ENCODE peak calls at places on chromosome 10, in four cellular contexts. One of them, this sample, is unnamed.

GRCh38 chr10:86402283-86402931 is 35.8 kb upstream of the GRID1 start:
- DNase-seq in IMR-90: peak; percentile 15
- DNase-seq in H1: no peak
- DNase-seq in mesendoderm: no peak
- DNase-seq in this sample: no peak

GRCh38 chr10:76055963-76056362 is 624.5 kb downstream of the LRMDA start:
- DNase-seq in H1: no peak
- DNase-seq in IMR-90: no peak
- DNase-seq in mesendoderm: no peak
- DNase-seq in this sample: no peak

GRCh38 chr10:22807238-22807637 is 92.9 kb upstream of the PIP4K2A start:
- DNase-seq in IMR-90: no peak
- DNase-seq in mesendoderm: no peak
- DNase-seq in H1: no peak
- DNase-seq in this sample: no peak

GRCh38 chr10:3757638-3758490 is 27.1 kb downstream of the KLF6 start:
- DNase-seq in H1: no peak
- DNase-seq in mesendoderm: no peak
- DNase-seq in IMR-90: no peak
- DNase-seq in this sample: no peak

GRCh38 chr10:119892188-119893065 is at the start of gene SEC23IP:
- DNase-seq in H1: peak; percentile 92
- DNase-seq in IMR-90: peak; percentile 97
- DNase-seq in mesendoderm: peak; percentile 98
- DNase-seq in this sample: peak; percentile 83

GRCh38 chr10:131726967-131727366 is 173.8 kb upstream of the PPP2R2D start:
- DNase-seq in IMR-90: no peak
- DNase-seq in mesendoderm: no peak
- DNase-seq in H1: no peak
- DNase-seq in this sample: no peak

GRCh38 chr10:43042503-43043341 is 34.1 kb upstream of the RET start:
- DNase-seq in IMR-90: no peak
- DNase-seq in H1: peak; percentile 56
- DNase-seq in mesendoderm: peak; percentile 27
- DNase-seq in this sample: no peak

GRCh38 chr10:132899054-132899750 is 43.2 kb downstream of the CFAP46 start:
- DNase-seq in mesendoderm: no peak
- DNase-seq in IMR-90: no peak
- DNase-seq in H1: no peak
- DNase-seq in this sample: no peak

GRCh38 chr10:91162050-91162494 is 58.4 kb upstream of the PCGF5 start:
- DNase-seq in H1: no peak
- DNase-seq in IMR-90: peak; percentile 46
- DNase-seq in mesendoderm: peak; percentile 17
- DNase-seq in this sample: no peak

GRCh38 chr10:104580774-104581675 is 60.1 kb upstream of the SORCS3 start:
- DNase-seq in mesendoderm: peak; percentile 80
- DNase-seq in IMR-90: peak; percentile 51
- DNase-seq in H1: peak; percentile 94
- DNase-seq in this sample: peak; percentile 72

GRCh38 chr10:46546591-46547330 is 9.7 kb downstream of the GPRIN2 start:
- DNase-seq in H1: peak; percentile 52
- DNase-seq in mesendoderm: no peak
- DNase-seq in IMR-90: no peak
- DNase-seq in this sample: no peak

GRCh38 chr10:527416-527815 is 162.1 kb downstream of the DIP2C start:
- DNase-seq in IMR-90: peak; percentile 66
- DNase-seq in mesendoderm: no peak
- DNase-seq in H1: no peak
- DNase-seq in this sample: no peak

GRCh38 chr10:82938331-82938730 is 1063.3 kb downstream of the NRG3 start:
- DNase-seq in H1: no peak
- DNase-seq in IMR-90: no peak
- DNase-seq in mesendoderm: no peak
- DNase-seq in this sample: no peak

GRCh38 chr10:57996536-57996935 is 271.2 kb downstream of the IPMK start:
- DNase-seq in IMR-90: no peak
- DNase-seq in H1: no peak
- DNase-seq in mesendoderm: no peak
- DNase-seq in this sample: no peak

GRCh38 chr10:100729877-100730738 is 15.3 kb upstream of the PAX2 start:
- DNase-seq in H1: peak; percentile 66
- DNase-seq in IMR-90: no peak
- DNase-seq in mesendoderm: no peak
- DNase-seq in this sample: no peak

GRCh38 chr10:43502931-43503330 is 66.0 kb downstream of the ZNF487 start:
- DNase-seq in mesendoderm: no peak
- DNase-seq in IMR-90: no peak
- DNase-seq in H1: no peak
- DNase-seq in this sample: no peak

GRCh38 chr10:96576277-96576980 is 10.4 kb downstream of the TM9SF3 start:
- DNase-seq in H1: no peak
- DNase-seq in mesendoderm: no peak
- DNase-seq in IMR-90: no peak
- DNase-seq in this sample: no peak

GRCh38 chr10:103226011-103226410 is 19.7 kb upstream of the RPEL1 start:
- DNase-seq in mesendoderm: no peak
- DNase-seq in H1: no peak
- DNase-seq in IMR-90: no peak
- DNase-seq in this sample: no peak

GRCh38 chr10:43398939-43399871 is 9.8 kb downstream of the HNRNPF start:
- DNase-seq in mesendoderm: peak; percentile 57
- DNase-seq in IMR-90: peak; percentile 72
- DNase-seq in H1: no peak
- DNase-seq in this sample: no peak

GRCh38 chr10:10845240-10845639 is 172.4 kb upstream of the CELF2 start:
- DNase-seq in mesendoderm: no peak
- DNase-seq in IMR-90: no peak
- DNase-seq in H1: no peak
- DNase-seq in this sample: no peak

GRCh38 chr10:79316671-79317431 is 30.4 kb upstream of the PPIF start:
- DNase-seq in H1: no peak
- DNase-seq in mesendoderm: no peak
- DNase-seq in IMR-90: peak; percentile 29
- DNase-seq in this sample: no peak

GRCh38 chr10:1577945-1578344 is 159.4 kb downstream of the ADARB2 start:
- DNase-seq in IMR-90: no peak
- DNase-seq in H1: no peak
- DNase-seq in mesendoderm: no peak
- DNase-seq in this sample: no peak

GRCh38 chr10:22626784-22627183 is 87.6 kb downstream of the PIP4K2A start:
- DNase-seq in IMR-90: no peak
- DNase-seq in mesendoderm: no peak
- DNase-seq in H1: no peak
- DNase-seq in this sample: no peak

GRCh38 chr10:62043493-62043938 is 142.0 kb downstream of the ARID5B start:
- DNase-seq in mesendoderm: peak; percentile 67
- DNase-seq in IMR-90: peak; percentile 82
- DNase-seq in H1: no peak
- DNase-seq in this sample: no peak

GRCh38 chr10:89147256-89147655 is 59.9 kb downstream of the CH25H start:
- DNase-seq in H1: no peak
- DNase-seq in IMR-90: peak; percentile 91
- DNase-seq in mesendoderm: no peak
- DNase-seq in this sample: no peak

GRCh38 chr10:98920362-98920761 is 315.3 kb downstream of the HPSE2 start:
- DNase-seq in H1: no peak
- DNase-seq in IMR-90: peak; percentile 4
- DNase-seq in mesendoderm: no peak
- DNase-seq in this sample: no peak

GRCh38 chr10:69088801-69089501 is 1.0 kb downstream of the SRGN start:
- DNase-seq in mesendoderm: no peak
- DNase-seq in IMR-90: peak; percentile 52
- DNase-seq in H1: no peak
- DNase-seq in this sample: no peak

GRCh38 chr10:43140414-43140813 is 2.2 kb downstream of the CSGALNACT2 start:
- DNase-seq in H1: no peak
- DNase-seq in mesendoderm: no peak
- DNase-seq in IMR-90: peak; percentile 98
- DNase-seq in this sample: no peak

GRCh38 chr10:43235070-43235900 is 31.6 kb downstream of the RASGEF1A start:
- DNase-seq in H1: no peak
- DNase-seq in mesendoderm: no peak
- DNase-seq in IMR-90: no peak
- DNase-seq in this sample: no peak

GRCh38 chr10:84177541-84178386 is 4.2 kb downstream of the GPR15LG start:
- DNase-seq in mesendoderm: no peak
- DNase-seq in H1: no peak
- DNase-seq in IMR-90: no peak
- DNase-seq in this sample: no peak

GRCh38 chr10:34861293-34862004 is 46.4 kb upstream of the PARD3 start:
- DNase-seq in H1: no peak
- DNase-seq in IMR-90: peak; percentile 40
- DNase-seq in mesendoderm: no peak
- DNase-seq in this sample: no peak

GRCh38 chr10:93384006-93384405 is 98.1 kb downstream of the MYOF start:
- DNase-seq in mesendoderm: peak; percentile 90
- DNase-seq in IMR-90: no peak
- DNase-seq in H1: no peak
- DNase-seq in this sample: no peak

GRCh38 chr10:33612551-33612950 is 278.1 kb upstream of the NRP1 start:
- DNase-seq in mesendoderm: no peak
- DNase-seq in H1: no peak
- DNase-seq in IMR-90: peak; percentile 63
- DNase-seq in this sample: no peak

GRCh38 chr10:43265799-43266721 is 805 bp downstream of the RASGEF1A start:
- DNase-seq in mesendoderm: peak; percentile 60
- DNase-seq in IMR-90: no peak
- DNase-seq in H1: peak; percentile 60
- DNase-seq in this sample: no peak

GRCh38 chr10:100878291-100878910 is 34.4 kb upstream of the SLF2 start:
- DNase-seq in mesendoderm: peak; percentile 86
- DNase-seq in IMR-90: peak; percentile 77
- DNase-seq in H1: peak; percentile 71
- DNase-seq in this sample: peak; percentile 75

GRCh38 chr10:22849077-22849810 is 78.6 kb upstream of the ARMC3 start:
- DNase-seq in IMR-90: no peak
- DNase-seq in H1: no peak
- DNase-seq in mesendoderm: no peak
- DNase-seq in this sample: no peak

GRCh38 chr10:27223964-27224363 is 16.6 kb downstream of the ACBD5 start:
- DNase-seq in mesendoderm: peak; percentile 37
- DNase-seq in IMR-90: peak; percentile 26
- DNase-seq in H1: no peak
- DNase-seq in this sample: no peak

GRCh38 chr10:122362621-122363020 is 11.9 kb upstream of the PLEKHA1 start:
- DNase-seq in IMR-90: no peak
- DNase-seq in H1: peak; percentile 23
- DNase-seq in mesendoderm: no peak
- DNase-seq in this sample: no peak

DNA sequence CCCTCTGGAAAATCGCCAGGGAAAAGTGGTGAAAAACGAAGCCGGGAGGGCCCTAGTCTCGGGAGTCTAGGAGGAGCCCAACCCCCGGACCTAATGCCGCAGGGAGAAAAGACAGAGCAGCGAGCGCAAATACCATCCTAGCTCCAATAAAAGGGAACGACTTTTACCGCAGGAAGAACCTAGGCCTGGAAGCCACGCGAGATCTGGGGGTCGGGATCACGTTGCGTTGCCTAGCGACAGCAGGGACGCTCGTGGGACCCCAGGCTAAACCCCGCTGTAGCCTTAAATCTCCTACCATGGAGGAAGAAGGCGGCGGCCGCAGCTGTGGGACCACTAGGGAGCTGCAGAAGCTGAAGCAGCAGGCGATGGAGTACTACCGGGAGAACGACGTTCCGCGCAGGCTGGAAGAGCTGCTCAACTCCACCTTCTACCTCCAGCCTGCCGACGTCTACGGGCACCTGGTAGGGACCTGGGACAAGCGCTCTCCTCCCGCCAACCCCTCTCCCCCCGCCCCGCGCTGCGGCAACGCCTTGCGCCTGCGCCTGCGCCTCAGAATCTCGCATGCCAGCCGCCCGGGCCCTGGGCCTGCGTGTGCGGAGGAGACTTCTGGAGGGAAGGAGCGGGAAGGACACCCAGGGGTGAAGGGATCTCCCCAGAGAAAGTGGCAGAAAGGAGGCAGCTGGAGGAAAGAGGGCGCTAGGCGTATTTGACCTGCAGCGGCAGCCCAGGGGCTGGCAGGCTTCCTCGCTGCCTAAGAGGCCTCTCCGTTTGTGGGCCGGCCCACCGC is at the start of gene ENO4:
- DNase-seq in IMR-90: peak; percentile 73
- DNase-seq in mesendoderm: peak; percentile 97
- DNase-seq in H1: peak; percentile 92
- DNase-seq in this sample: peak; percentile 93
- H2BK120ac ChIP-seq in IMR-90: no peak within 1 kb of the TSS
- H2BK120ac ChIP-seq in mesendoderm: no peak within 1 kb of the TSS
- H2BK120ac ChIP-seq in H1: peak within 1 kb of the TSS; percentile 39
- H2BK120ac ChIP-seq in this sample: peak within 1 kb of the TSS; percentile 10

GRCh38 chr10:110758128-110758527 is 113.6 kb upstream of the PDCD4 start:
- DNase-seq in mesendoderm: no peak
- DNase-seq in H1: no peak
- DNase-seq in IMR-90: no peak
- DNase-seq in this sample: no peak
- H2BK15ac ChIP-seq in mesendoderm: no peak overlapping the region
- H2BK15ac ChIP-seq in H1: no peak overlapping the region
- H2BK15ac ChIP-seq in IMR-90: no peak overlapping the region
- H2BK15ac ChIP-seq in this sample: no peak overlapping the region

DNA sequence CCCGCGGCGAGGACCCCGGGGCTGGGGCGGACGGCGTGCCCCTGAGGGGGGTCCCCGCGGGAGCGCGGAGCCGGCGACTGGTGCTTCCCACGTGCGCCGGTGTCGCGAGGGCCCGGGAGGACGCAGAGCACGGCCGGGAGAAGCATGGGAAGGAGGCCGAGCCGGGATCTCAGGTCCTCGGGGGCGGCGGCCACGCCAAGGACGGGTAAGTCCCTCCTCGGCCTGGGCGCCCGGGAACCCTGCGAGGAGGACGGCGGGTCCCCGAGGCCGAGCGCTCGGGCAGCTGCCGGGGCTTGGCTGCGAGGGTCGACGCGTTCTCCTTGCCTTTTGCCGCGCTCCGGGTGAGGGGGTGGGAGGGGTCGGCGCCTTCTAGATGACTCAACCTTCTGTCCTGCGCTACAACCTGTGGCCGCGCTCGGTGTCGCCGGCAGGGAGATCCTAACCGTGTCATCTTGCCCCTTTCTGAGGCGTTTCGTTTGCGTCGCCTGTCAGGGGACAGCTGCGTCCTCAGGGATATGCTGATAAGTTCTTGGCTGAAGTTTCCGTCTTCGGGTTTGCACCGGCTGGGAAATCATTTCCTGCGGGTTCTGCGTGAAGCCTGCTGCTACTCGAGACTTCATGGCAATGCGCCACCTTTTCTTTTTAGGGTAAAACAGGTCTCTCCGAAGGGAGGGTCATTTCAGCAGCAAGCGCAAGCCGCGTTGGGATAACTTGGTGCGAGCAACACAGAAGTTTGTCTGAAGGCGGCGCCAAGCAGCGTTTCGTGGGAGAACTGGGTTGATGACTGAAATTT is 529 bp downstream of the TASOR2 start:
- DNase-seq in H1: peak; percentile 72
- DNase-seq in mesendoderm: peak; percentile 92
- DNase-seq in IMR-90: peak; percentile 75
- DNase-seq in this sample: peak; percentile 48
- H2BK120ac ChIP-seq in H1: no peak overlapping the region
- H2BK120ac ChIP-seq in mesendoderm: no peak overlapping the region
- H2BK120ac ChIP-seq in IMR-90: no peak overlapping the region
- H2BK120ac ChIP-seq in this sample: no peak overlapping the region

GRCh38 chr10:72260588-72261322 is 13.0 kb upstream of the DDIT4 start:
- DNase-seq in IMR-90: peak; percentile 62
- DNase-seq in H1: peak; percentile 96
- DNase-seq in mesendoderm: peak; percentile 99
- DNase-seq in this sample: peak; percentile 97
- H2BK15ac ChIP-seq in IMR-90: peak overlapping the region; percentile 95
- H2BK15ac ChIP-seq in H1: peak overlapping the region; percentile 73
- H2BK15ac ChIP-seq in mesendoderm: peak overlapping the region; percentile 97
- H2BK15ac ChIP-seq in this sample: no peak overlapping the region